ENCODE peak calls at places on chromosomes 11 and 22, in five cellular contexts. One of them, this sample, is unnamed.

GRCh38 chr11:13535819-13536218 is 40.0 kb upstream of the PTH start:
- DNase-seq in dorsolateral prefrontal cortex: no peak
- DNase-seq in pancreas: no peak
- DNase-seq in hepatocyte: no peak
- DNase-seq in HepG2: peak
- DNase-seq in this sample: no peak

GRCh38 chr11:2512431-2513407 is 67.9 kb downstream of the KCNQ1 start:
- DNase-seq in dorsolateral prefrontal cortex: no peak
- DNase-seq in pancreas: peak
- DNase-seq in hepatocyte: peak
- DNase-seq in HepG2: no peak
- DNase-seq in this sample: peak

GRCh38 chr11:116221351-116221750 is 551.4 kb downstream of the BUD13 start:
- DNase-seq in dorsolateral prefrontal cortex: no peak
- DNase-seq in pancreas: no peak
- DNase-seq in hepatocyte: no peak
- DNase-seq in HepG2: no peak
- DNase-seq in this sample: no peak

GRCh38 chr11:1891831-1892115 is at the start of gene PRR33:
- DNase-seq in dorsolateral prefrontal cortex: no peak
- DNase-seq in pancreas: no peak
- DNase-seq in hepatocyte: no peak
- DNase-seq in HepG2: no peak
- DNase-seq in this sample: no peak

GRCh38 chr22:49810363-49811013 is 17.2 kb downstream of the BRD1 start:
- DNase-seq in dorsolateral prefrontal cortex: no peak
- DNase-seq in pancreas: no peak
- DNase-seq in hepatocyte: no peak
- DNase-seq in HepG2: no peak
- DNase-seq in this sample: no peak

GRCh38 chr22:38982008-38982927 is at the start of gene APOBEC3B:
- DNase-seq in dorsolateral prefrontal cortex: peak
- DNase-seq in pancreas: peak
- DNase-seq in hepatocyte: peak
- DNase-seq in HepG2: peak
- DNase-seq in this sample: no peak

GRCh38 chr22:38572065-38572464 is 2.1 kb upstream of the DMC1 start:
- DNase-seq in dorsolateral prefrontal cortex: peak
- DNase-seq in pancreas: peak
- DNase-seq in hepatocyte: peak
- DNase-seq in HepG2: peak
- DNase-seq in this sample: peak

GRCh38 chr22:30825711-30826505 is 131.2 kb downstream of the OSBP2 start:
- DNase-seq in dorsolateral prefrontal cortex: no peak
- DNase-seq in pancreas: no peak
- DNase-seq in hepatocyte: no peak
- DNase-seq in HepG2: no peak
- DNase-seq in this sample: no peak

GRCh38 chr11:62601114-62601363 is 626 bp downstream of the MTA2 start:
- DNase-seq in dorsolateral prefrontal cortex: peak
- DNase-seq in pancreas: peak
- DNase-seq in hepatocyte: no peak
- DNase-seq in HepG2: no peak
- DNase-seq in this sample: no peak

GRCh38 chr22:45482169-45482568 is 20.5 kb upstream of the FBLN1 start:
- DNase-seq in dorsolateral prefrontal cortex: no peak
- DNase-seq in pancreas: no peak
- DNase-seq in hepatocyte: no peak
- DNase-seq in HepG2: no peak
- DNase-seq in this sample: no peak
- H3K27ac ChIP-seq in dorsolateral prefrontal cortex: no peak
- H3K27ac ChIP-seq in pancreas: no peak
- H3K27ac ChIP-seq in hepatocyte: no peak
- H3K27ac ChIP-seq in HepG2: no peak
- H3K27ac ChIP-seq in this sample: no peak

GRCh38 chr22:37163618-37164534 is 14.2 kb upstream of the IL2RB start:
- DNase-seq in dorsolateral prefrontal cortex: no peak
- DNase-seq in pancreas: no peak
- DNase-seq in hepatocyte: no peak
- DNase-seq in HepG2: no peak
- DNase-seq in this sample: no peak
- H3K27ac ChIP-seq in dorsolateral prefrontal cortex: no peak
- H3K27ac ChIP-seq in pancreas: no peak
- H3K27ac ChIP-seq in hepatocyte: no peak
- H3K27ac ChIP-seq in HepG2: no peak
- H3K27ac ChIP-seq in this sample: no peak

GRCh38 chr11:134068829-134069425 is at the start of gene JAM3:
- DNase-seq in dorsolateral prefrontal cortex: peak
- DNase-seq in pancreas: peak
- DNase-seq in hepatocyte: peak
- DNase-seq in HepG2: peak
- DNase-seq in this sample: peak
- H3K27ac ChIP-seq in dorsolateral prefrontal cortex: peak
- H3K27ac ChIP-seq in pancreas: peak
- H3K27ac ChIP-seq in hepatocyte: peak
- H3K27ac ChIP-seq in HepG2: no peak
- H3K27ac ChIP-seq in this sample: peak

GRCh38 chr11:102320166-102320565 is 2.9 kb downstream of the BIRC3 start:
- DNase-seq in dorsolateral prefrontal cortex: no peak
- DNase-seq in pancreas: no peak
- DNase-seq in hepatocyte: no peak
- DNase-seq in HepG2: no peak
- DNase-seq in this sample: no peak
- H3K27ac ChIP-seq in dorsolateral prefrontal cortex: peak
- H3K27ac ChIP-seq in pancreas: peak
- H3K27ac ChIP-seq in hepatocyte: no peak
- H3K27ac ChIP-seq in HepG2: no peak
- H3K27ac ChIP-seq in this sample: no peak

DNA sequence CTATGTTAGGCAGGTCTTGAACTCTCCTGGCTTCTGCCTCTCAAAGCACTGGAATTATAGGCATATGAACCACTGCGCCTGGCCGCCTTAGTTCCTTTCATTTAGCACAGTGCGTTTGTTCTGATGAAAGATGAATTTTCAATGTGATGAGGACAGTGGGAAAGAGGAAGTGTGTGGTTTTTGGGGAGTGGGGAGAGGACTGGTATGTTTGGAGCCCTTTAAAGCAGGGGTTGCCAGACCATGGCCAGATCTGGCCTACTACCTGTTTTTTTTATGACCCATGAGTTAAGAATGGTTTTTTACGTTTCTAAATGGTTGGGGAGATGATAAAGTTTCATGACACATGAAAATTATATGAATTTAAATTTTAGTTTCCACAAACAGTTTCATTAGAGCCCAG is 12.5 kb downstream of the ATXN10 start:
- DNase-seq in dorsolateral prefrontal cortex: no peak
- DNase-seq in pancreas: no peak
- DNase-seq in hepatocyte: no peak
- DNase-seq in HepG2: no peak
- DNase-seq in this sample: no peak
- H3K27ac ChIP-seq in dorsolateral prefrontal cortex: no peak
- H3K27ac ChIP-seq in pancreas: no peak
- H3K27ac ChIP-seq in hepatocyte: peak
- H3K27ac ChIP-seq in HepG2: no peak
- H3K27ac ChIP-seq in this sample: peak

DNA sequence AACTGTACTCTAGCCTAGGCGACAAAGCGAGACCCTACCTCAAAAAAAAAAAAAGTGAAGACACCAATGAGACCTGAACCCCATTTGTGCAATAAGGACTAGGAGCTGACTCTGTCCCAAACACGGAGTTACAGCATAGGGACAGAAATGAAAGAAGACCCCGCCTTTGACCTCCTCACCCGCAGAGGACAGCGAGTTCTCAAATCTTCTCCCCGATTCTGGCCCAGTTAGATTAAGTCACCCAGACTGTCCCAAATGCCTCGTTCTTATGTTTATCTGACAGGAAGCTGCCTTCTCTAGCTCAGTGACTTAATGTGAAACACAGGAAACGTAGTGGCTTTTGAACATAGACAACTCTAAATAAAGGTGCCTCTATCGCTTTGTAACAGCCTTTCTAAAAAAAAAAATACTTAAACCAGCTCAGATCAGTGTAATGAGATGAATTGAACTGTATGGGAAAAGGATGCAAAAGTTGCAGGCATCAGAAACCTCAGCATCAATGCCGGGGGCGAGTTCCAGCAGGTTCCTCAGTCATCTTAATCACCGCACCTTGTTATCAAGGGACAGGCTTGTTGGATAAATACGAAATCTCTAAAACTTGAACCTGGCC is 10.6 kb downstream of the MYH9 start:
- DNase-seq in dorsolateral prefrontal cortex: no peak
- DNase-seq in pancreas: no peak
- DNase-seq in hepatocyte: no peak
- DNase-seq in HepG2: no peak
- DNase-seq in this sample: no peak
- H3K27ac ChIP-seq in dorsolateral prefrontal cortex: no peak
- H3K27ac ChIP-seq in pancreas: peak
- H3K27ac ChIP-seq in hepatocyte: no peak
- H3K27ac ChIP-seq in HepG2: no peak
- H3K27ac ChIP-seq in this sample: peak

GRCh38 chr11:70263363-70263762 is 7.1 kb upstream of the PPFIA1 start:
- DNase-seq in dorsolateral prefrontal cortex: no peak
- DNase-seq in pancreas: no peak
- DNase-seq in hepatocyte: no peak
- DNase-seq in HepG2: no peak
- DNase-seq in this sample: no peak
- H3K27ac ChIP-seq in dorsolateral prefrontal cortex: no peak
- H3K27ac ChIP-seq in pancreas: no peak
- H3K27ac ChIP-seq in hepatocyte: no peak
- H3K27ac ChIP-seq in HepG2: no peak
- H3K27ac ChIP-seq in this sample: no peak

DNA sequence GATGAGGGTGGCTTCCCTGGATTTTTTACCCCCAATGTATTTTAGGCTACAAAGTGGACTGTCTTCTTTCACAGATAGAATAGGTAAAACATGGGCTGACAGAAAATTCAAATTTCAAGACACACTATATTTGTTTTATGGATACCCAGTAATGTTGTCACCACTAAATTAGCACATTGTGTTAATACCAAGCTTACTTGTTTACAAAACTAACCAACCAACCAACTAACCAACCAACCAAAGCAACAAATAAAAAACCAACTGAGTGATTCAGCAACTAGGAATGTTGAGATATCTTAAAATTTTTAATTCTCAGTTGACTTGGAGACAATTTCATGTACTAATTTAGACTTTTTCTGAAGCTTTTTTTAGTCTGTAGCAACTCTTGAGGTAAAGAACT is 69.3 kb upstream of the CTSC start:
- DNase-seq in dorsolateral prefrontal cortex: no peak
- DNase-seq in pancreas: no peak
- DNase-seq in hepatocyte: no peak
- DNase-seq in HepG2: no peak
- DNase-seq in this sample: no peak
- H3K27ac ChIP-seq in dorsolateral prefrontal cortex: no peak
- H3K27ac ChIP-seq in pancreas: no peak
- H3K27ac ChIP-seq in hepatocyte: no peak
- H3K27ac ChIP-seq in HepG2: no peak
- H3K27ac ChIP-seq in this sample: no peak

GRCh38 chr11:19962795-19963163 is 197.5 kb downstream of the DBX1 start:
- DNase-seq in dorsolateral prefrontal cortex: no peak
- DNase-seq in pancreas: no peak
- DNase-seq in hepatocyte: no peak
- DNase-seq in HepG2: no peak
- DNase-seq in this sample: no peak
- H3K27ac ChIP-seq in dorsolateral prefrontal cortex: no peak
- H3K27ac ChIP-seq in pancreas: no peak
- H3K27ac ChIP-seq in hepatocyte: peak
- H3K27ac ChIP-seq in HepG2: no peak
- H3K27ac ChIP-seq in this sample: no peak

This sample was measured in adrenal gland.